ENCODE peak calls at places on chromosomes 5 and 9, in five cellular contexts. W is upper lobe of left lung, U is stomach, B is H1, C is HCT116. P is an unnamed sample. For H3K4me1, the result is how much of the 10 kb centered on the place peaks cover.

GRCh38 chr9:94706922-94707321 is 19.6 kb upstream of the AOPEP start:
- DNase-seq in W (no peak), U (no peak), B (no peak), C (no peak), P (no peak)

GRCh38 chr5:137218471-137218870 is 280.7 kb downstream of the SPOCK1 start:
- DNase-seq in W (no peak), U (no peak), B (no peak), C (no peak), P (no peak)

GRCh38 chr5:1526681-1527131 is 2.9 kb upstream of the LPCAT1 start:
- DNase-seq in W (peak), U (peak), B (no peak), C (no peak), P (peak)

GRCh38 chr5:148849461-148849860 is 23.1 kb downstream of the ADRB2 start:
- DNase-seq in W (no peak), U (no peak), B (no peak), C (no peak), P (no peak)

GRCh38 chr5:62731011-62731410 is 152.4 kb downstream of the LRRC70 start:
- DNase-seq in W (no peak), U (no peak), B (no peak), C (no peak), P (no peak)

GRCh38 chr5:77630246-77631165 is 8.0 kb downstream of the OTP start:
- DNase-seq in W (peak), U (peak), B (peak), C (peak), P (no peak)

GRCh38 chr5:180820788-180821321 is 18.2 kb upstream of the MGAT1 start:
- DNase-seq in W (no peak), U (no peak), B (no peak), C (no peak), P (no peak)

GRCh38 chr5:170145462-170145861 is 39.8 kb downstream of the FOXI1 start:
- DNase-seq in W (no peak), U (no peak), B (peak), C (peak), P (no peak)

GRCh38 chr9:2199999-2200796 is 185.1 kb downstream of the SMARCA2 start:
- DNase-seq in W (no peak), U (no peak), B (no peak), C (no peak), P (no peak)

GRCh38 chr9:128026255-128027165 is 40.6 kb downstream of the NAIF1 start:
- DNase-seq in W (no peak), U (peak), B (no peak), C (no peak), P (no peak)

GRCh38 chr5:125390316-125390715 is 643.9 kb upstream of the ZNF608 start:
- DNase-seq in W (no peak), U (no peak), B (no peak), C (no peak), P (no peak)

GRCh38 chr5:55308254-55308836 is 556 bp downstream of the MTREX start:
- DNase-seq in W (no peak), U (no peak), B (no peak), C (no peak), P (no peak)

GRCh38 chr5:133285583-133286021 is 233.8 kb downstream of the HSPA4 start:
- DNase-seq in W (no peak), U (peak), B (no peak), C (no peak), P (no peak)

GRCh38 chr9:36332006-36332405 is 68.1 kb downstream of the RNF38 start:
- DNase-seq in W (no peak), U (no peak), B (no peak), C (no peak), P (no peak)

GRCh38 chr5:10914741-10915480 is 153.9 kb upstream of the DAP start:
- DNase-seq in W (no peak), U (no peak), B (no peak), C (no peak), P (no peak)

GRCh38 chr5:140145223-140145622 is 19.5 kb downstream of the IGIP start:
- DNase-seq in W (no peak), U (no peak), B (peak), C (no peak), P (no peak)

GRCh38 chr5:103424453-103425205 is 138.0 kb downstream of the NUDT12 start:
- DNase-seq in W (no peak), U (no peak), B (no peak), C (no peak), P (no peak)

GRCh38 chr5:139961435-139962157 is 81.5 kb downstream of the NRG2 start:
- DNase-seq in W (no peak), U (no peak), B (no peak), C (no peak), P (peak)

GRCh38 chr9:130467371-130467770 is 22.6 kb downstream of the ASS1 start:
- DNase-seq in W (no peak), U (no peak), B (no peak), C (no peak), P (no peak)

GRCh38 chr5:73816656-73817420 is 190.8 kb downstream of the ARHGEF28 start:
- DNase-seq in W (no peak), U (no peak), B (no peak), C (no peak), P (no peak)

GRCh38 chr9:36045610-36046009 is 8.9 kb downstream of the RECK start:
- DNase-seq in W (no peak), U (no peak), B (no peak), C (no peak), P (no peak)

GRCh38 chr5:862367-863243 is 11.8 kb upstream of the ZDHHC11 start:
- DNase-seq in W (peak), U (no peak), B (no peak), C (no peak), P (no peak)

GRCh38 chr5:164090358-164090757 is 584.9 kb downstream of the MAT2B start:
- DNase-seq in W (no peak), U (no peak), B (no peak), C (no peak), P (no peak)

GRCh38 chr5:175863316-175863715 is 8.1 kb upstream of the CPLX2 start:
- DNase-seq in W (no peak), U (no peak), B (no peak), C (no peak), P (no peak)

GRCh38 chr9:132970306-132971062 is 8.0 kb upstream of the GFI1B start:
- DNase-seq in W (no peak), U (no peak), B (no peak), C (no peak), P (no peak)

GRCh38 chr9:93680445-93681315 is 104.3 kb downstream of the PHF2 start:
- DNase-seq in W (peak), U (peak), B (peak), C (no peak), P (peak)

GRCh38 chr9:18776836-18777820 is 255.9 kb downstream of the SAXO1 start:
- DNase-seq in W (peak), U (no peak), B (no peak), C (no peak), P (no peak)

GRCh38 chr5:9454012-9454481 is 91.8 kb downstream of the SEMA5A start:
- DNase-seq in W (no peak), U (no peak), B (no peak), C (no peak), P (no peak)

GRCh38 chr9:73805111-73805510 is 653.4 kb downstream of the ANXA1 start:
- DNase-seq in W (no peak), U (no peak), B (no peak), C (no peak), P (no peak)

GRCh38 chr5:167816864-167817263 is 474.6 kb upstream of the WWC1 start:
- DNase-seq in W (no peak), U (no peak), B (no peak), C (no peak), P (no peak)

GRCh38 chr9:98852463-98852735 is 44.9 kb downstream of the GALNT12 start:
- DNase-seq in W (no peak), U (no peak), B (no peak), C (no peak), P (no peak)

GRCh38 chr9:138038244-138038671 is 160.7 kb downstream of the CACNA1B start:
- DNase-seq in W (no peak), U (peak), B (peak), C (no peak), P (no peak)

GRCh38 chr5:372911-373709 is 51.6 kb downstream of the AHRR start:
- DNase-seq in W (peak), U (peak), B (peak), C (no peak), P (peak)

GRCh38 chr9:128881627-128881883 is 195 bp downstream of the KYAT1 start:
- DNase-seq in W (no peak), U (no peak), B (no peak), C (no peak), P (no peak)

GRCh38 chr5:141681695-141682641 is at the start of gene ARAP3:
- DNase-seq in W (peak), U (peak), B (peak), C (peak), P (peak)

DNA sequence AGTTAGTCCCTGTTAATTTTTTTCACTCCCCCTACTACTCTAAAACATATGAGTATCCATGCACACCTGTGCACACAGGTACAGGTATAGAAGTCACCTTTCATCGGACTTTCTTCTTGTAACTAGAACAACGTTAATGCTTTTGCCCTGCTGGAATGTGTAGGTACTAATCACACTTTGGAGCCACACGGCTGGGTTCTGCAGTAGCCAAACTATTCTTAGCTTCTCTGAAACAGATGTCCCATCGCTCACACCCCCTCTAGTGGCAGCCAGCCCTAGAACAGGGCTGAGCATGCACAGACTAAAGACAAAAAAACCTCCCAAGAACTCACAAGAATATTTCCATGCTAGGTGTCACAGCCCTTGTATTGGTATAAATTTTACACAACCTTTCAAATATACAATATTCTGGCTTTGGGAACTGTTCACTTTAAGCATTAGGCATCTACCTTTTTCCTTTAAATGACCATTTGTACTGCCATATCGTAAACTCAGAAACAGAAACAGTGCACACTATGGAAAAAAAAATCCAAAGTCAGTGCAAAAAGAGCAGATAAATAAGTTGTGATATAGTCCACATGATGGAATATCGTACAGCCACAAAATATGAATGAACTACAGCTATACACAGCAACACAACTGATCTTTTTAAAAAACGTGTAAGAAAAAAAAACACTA is 64.0 kb downstream of the RETREG1 start:
- DNase-seq in W (no peak), U (peak), B (peak), C (peak), P (peak)
- H3K27ac ChIP-seq in W (no peak), U (no peak), B (no peak), C (no peak), P (no peak)

GRCh38 chr5:72151646-72152045 is 44.4 kb downstream of the MAP1B start:
- DNase-seq in W (no peak), U (no peak), B (no peak), C (no peak), P (no peak)
- TF ChIP-seq POLR2AphosphoS5 in W (no peak), U (peak), B (no peak), C (no peak), P (no peak)

GRCh38 chr9:86771391-86771790 is 175.9 kb downstream of the GAS1 start:
- DNase-seq in W (no peak), U (no peak), B (no peak), C (no peak), P (no peak)
- H3K4me1 ChIP-seq in W (under half), U (under half), B (under half), C (under half), P (under half)

GRCh38 chr5:14440223-14440597 is 141.4 kb upstream of the OTULINL start:
- DNase-seq in W (no peak), U (no peak), B (no peak), C (no peak), P (no peak)
- H3K27ac ChIP-seq in W (no peak), U (peak), B (no peak), C (no peak), P (peak)

GRCh38 chr9:89080193-89080592 is 88.9 kb downstream of the S1PR3 start:
- DNase-seq in W (no peak), U (peak), B (no peak), C (no peak), P (peak)
- TF ChIP-seq POLR2AphosphoS5 in W (peak), U (peak), B (no peak), C (no peak), P (peak)

P was measured in suprapubic skin.